ENCODE peak calls at places on chromosome 1, in six cellular contexts. N, V, L, S, A and P are unnamed samples.

GRCh38 chr1:2595261-2595811 is 8.8 kb downstream of the PRXL2B start:
- DNase-seq in A (no peak), N (no peak), S (no peak), L (peak; percentile 28), V (no peak), P (no peak)

GRCh38 chr1:41666991-41667631 is 182.6 kb upstream of the EDN2 start:
- DNase-seq in N (no peak), A (no peak), L (no peak), S (no peak), V (no peak), P (peak; percentile 53)

GRCh38 chr1:65216989-65217388 is 69.0 kb downstream of the AK4 start:
- DNase-seq in S (no peak), V (no peak), L (no peak), N (no peak), A (no peak), P (no peak)

GRCh38 chr1:182739545-182739944 is 50.0 kb upstream of the NPL start:
- DNase-seq in N (peak; percentile 44), A (no peak), L (peak; percentile 56), S (peak; percentile 23), V (no peak), P (no peak)

GRCh38 chr1:28510350-28511223 is 4.7 kb downstream of the RCC1 start:
- DNase-seq in N (peak; percentile 55), L (no peak), A (peak; percentile 42), S (no peak), V (no peak), P (no peak)

GRCh38 chr1:207968521-207968944 is 57.6 kb upstream of the CD34 start:
- DNase-seq in A (no peak), S (no peak), V (no peak), L (no peak), N (no peak), P (no peak)

GRCh38 chr1:246447501-246447900 is 59.6 kb downstream of the SMYD3 start:
- DNase-seq in S (no peak), L (no peak), A (no peak), N (no peak), V (no peak), P (no peak)

GRCh38 chr1:36224537-36225297 is 474 bp downstream of the THRAP3 start:
- DNase-seq in L (peak; percentile 84), A (no peak), S (no peak), V (peak; percentile 88), N (peak; percentile 89), P (no peak)

GRCh38 chr1:226678701-226679100 is 60.4 kb downstream of the ITPKB start:
- DNase-seq in S (peak; percentile 19), N (no peak), L (no peak), V (no peak), A (no peak), P (no peak)

GRCh38 chr1:175830500-175830899 is 87.1 kb upstream of the TNR start:
- DNase-seq in A (no peak), V (no peak), N (no peak), S (no peak), L (no peak), P (no peak)

GRCh38 chr1:203930343-203930742 is 68.9 kb downstream of the SNRPE start:
- DNase-seq in L (no peak), A (no peak), S (no peak), N (no peak), V (no peak), P (no peak)

GRCh38 chr1:232317336-232317735 is 312.6 kb downstream of the SIPA1L2 start:
- DNase-seq in V (no peak), N (no peak), A (no peak), L (no peak), S (no peak), P (no peak)

GRCh38 chr1:200317236-200317635 is 92.6 kb downstream of the ZNF281 start:
- DNase-seq in V (no peak), N (no peak), A (no peak), S (no peak), L (no peak), P (no peak)

GRCh38 chr1:239308701-239309333 is 77.6 kb upstream of the CHRM3 start:
- DNase-seq in A (peak; percentile 34), N (no peak), L (peak; percentile 6), S (no peak), V (peak; percentile 80), P (no peak)

GRCh38 chr1:115670476-115671175 is 28.9 kb downstream of the VANGL1 start:
- DNase-seq in S (no peak), A (peak; percentile 8), V (no peak), N (no peak), L (no peak), P (no peak)

GRCh38 chr1:41351262-41352151 is 9.7 kb upstream of the FOXO6 start:
- DNase-seq in S (no peak), V (peak; percentile 22), N (no peak), A (no peak), L (no peak), P (no peak)

GRCh38 chr1:21541835-21542234 is 32.6 kb downstream of the ALPL start:
- DNase-seq in V (no peak), S (no peak), A (no peak), L (no peak), N (no peak), P (no peak)

GRCh38 chr1:163315773-163316374 is 5.9 kb upstream of the NUF2 start:
- DNase-seq in S (no peak), N (peak; percentile 31), A (peak; percentile 22), L (peak; percentile 12), V (no peak), P (no peak)
- TF ChIP-seq GABPA in S (no peak), N (no peak), A (no peak), L (no peak), V (no peak), P (no peak)

GRCh38 chr1:55277377-55278130 is 62.4 kb upstream of the USP24 start:
- DNase-seq in V (peak; percentile 89), L (peak; percentile 77), S (peak; percentile 80), N (peak; percentile 72), A (peak; percentile 76), P (peak; percentile 59)
- TF ChIP-seq GABPA in V (no peak), L (no peak), S (no peak), N (no peak), A (no peak), P (no peak)

GRCh38 chr1:85705940-85706339 is 2.3 kb downstream of the ZNHIT6 start:
- DNase-seq in V (no peak), S (no peak), N (no peak), L (no peak), A (no peak), P (no peak)
- TF ChIP-seq GABPA in V (no peak), S (no peak), N (no peak), L (no peak), A (no peak), P (no peak)

GRCh38 chr1:27418326-27418761 is 25.9 kb downstream of the GPR3 start:
- DNase-seq in S (no peak), N (no peak), L (no peak), A (no peak), V (no peak), P (no peak)
- TF ChIP-seq GABPA in S (no peak), N (no peak), L (no peak), A (no peak), V (no peak), P (no peak)

GRCh38 chr1:173139706-173140105 is 67.4 kb downstream of the TNFSF4 start:
- DNase-seq in S (no peak), L (no peak), N (no peak), A (no peak), V (no peak), P (no peak)

GRCh38 chr1:173137116-173137515 is 70.0 kb downstream of the TNFSF4 start:
- DNase-seq in L (no peak), V (no peak), A (no peak), S (no peak), N (no peak), P (no peak)

GRCh38 chr1:173140733-173141132 is 66.4 kb downstream of the TNFSF4 start:
- DNase-seq in V (no peak), A (no peak), S (no peak), L (no peak), N (no peak), P (no peak)

GRCh38 chr1:173134029-173134428 is 73.1 kb downstream of the TNFSF4 start:
- DNase-seq in L (no peak), S (no peak), N (no peak), A (no peak), V (no peak), P (no peak)

GRCh38 chr1:173134800-173135199 is 72.3 kb downstream of the TNFSF4 start:
- DNase-seq in V (no peak), L (no peak), S (no peak), N (no peak), A (no peak), P (no peak)
- TF ChIP-seq GABPA in V (no peak), L (no peak), S (no peak), N (no peak), A (no peak), P (no peak)

GRCh38 chr1:8727809-8728213 is 89.6 kb downstream of the RERE start:
- DNase-seq in A (no peak), V (no peak), N (no peak), S (no peak), L (peak; percentile 70), P (no peak)
- TF ChIP-seq GABPA in A (no peak), V (no peak), N (no peak), S (no peak), L (no peak), P (no peak)

GRCh38 chr1:23202263-23202749 is 15.0 kb downstream of the HTR1D start:
- DNase-seq in A (no peak), S (no peak), V (no peak), L (no peak), N (no peak), P (no peak)
- TF ChIP-seq GABPA in A (no peak), S (no peak), V (no peak), L (no peak), N (no peak), P (no peak)

GRCh38 chr1:61271412-61271789 is 189.0 kb downstream of the NFIA start:
- DNase-seq in A (no peak), V (no peak), S (peak; percentile 29), L (peak; percentile 20), N (no peak), P (no peak)
- TF ChIP-seq GABPA in A (no peak), V (no peak), S (no peak), L (no peak), N (no peak), P (no peak)

GRCh38 chr1:6447016-6447817 is 18.8 kb downstream of the TNFRSF25 start:
- DNase-seq in V (peak; percentile 76), S (no peak), L (no peak), A (no peak), N (peak; percentile 86), P (no peak)

GRCh38 chr1:6443339-6444115 is 19.0 kb downstream of the ESPN start:
- DNase-seq in A (no peak), V (no peak), S (no peak), L (no peak), N (no peak), P (no peak)

GRCh38 chr1:6446665-6447015 is 19.3 kb downstream of the TNFRSF25 start:
- DNase-seq in L (no peak), V (no peak), S (no peak), N (no peak), A (no peak), P (no peak)

GRCh38 chr1:6444377-6444776 is 19.8 kb downstream of the ESPN start:
- DNase-seq in V (no peak), S (no peak), N (no peak), A (no peak), L (no peak), P (no peak)

GRCh38 chr1:6445062-6445763 is 20.6 kb downstream of the ESPN start:
- DNase-seq in A (peak; percentile 28), N (peak; percentile 74), S (no peak), V (no peak), L (peak; percentile 71), P (no peak)
- TF ChIP-seq GABPA in A (no peak), N (no peak), S (no peak), V (no peak), L (no peak), P (no peak)